ENCODE peak calls at places on chromosomes 11 and 22, in eight cellular contexts. D is OCI-LY7, V is HCT116, Z is MM.1S, C is Karpas-422, P is GM23248, W is PC-3, G is SK-N-SH. B is an unnamed sample. For H3K9me2, the result is how much of the 10 kb centered on the place peaks cover.

GRCh38 chr11:96969251-96969650 is 579.4 kb downstream of the JRKL start:
- DNase-seq in D (no peak), W (no peak), V (no peak), P (no peak), C (no peak), G (no peak), Z (no peak), B (no peak)

GRCh38 chr11:83408946-83409345 is 122.8 kb upstream of the CCDC90B start:
- DNase-seq in G (no peak), V (no peak), Z (no peak), D (no peak), P (no peak), W (no peak), C (no peak), B (no peak)

GRCh38 chr11:10263929-10264328 is 30.1 kb downstream of the SBF2 start:
- DNase-seq in P (peak), C (no peak), V (no peak), W (peak), G (no peak), D (no peak), Z (no peak), B (no peak)

GRCh38 chr22:19941365-19942070 is at the start of the genes COMT and TXNRD2:
- DNase-seq in C (peak), P (peak), W (peak), Z (peak), G (peak), D (peak), V (no peak), B (peak)

GRCh38 chr11:130549393-130549999 is 101.1 kb downstream of the ADAMTS15 start:
- DNase-seq in D (no peak), V (no peak), P (no peak), Z (no peak), C (no peak), G (no peak), W (no peak), B (peak)

GRCh38 chr11:61586792-61587430 is 6.0 kb upstream of the SYT7 start:
- DNase-seq in C (no peak), D (no peak), V (no peak), G (no peak), P (no peak), Z (no peak), W (peak), B (peak)

GRCh38 chr11:28566643-28567042 is 458.5 kb downstream of the METTL15 start:
- DNase-seq in Z (no peak), C (no peak), D (no peak), V (peak), P (peak), W (no peak), G (peak), B (peak)

GRCh38 chr22:17769013-17769715 is 5.1 kb downstream of the BID start:
- DNase-seq in G (no peak), W (no peak), C (no peak), V (no peak), D (no peak), Z (no peak), P (no peak), B (no peak)

GRCh38 chr22:45731798-45732495 is 60.3 kb downstream of the ATXN10 start:
- DNase-seq in G (no peak), Z (no peak), D (peak), V (no peak), W (peak), P (peak), C (peak), B (peak)

DNA sequence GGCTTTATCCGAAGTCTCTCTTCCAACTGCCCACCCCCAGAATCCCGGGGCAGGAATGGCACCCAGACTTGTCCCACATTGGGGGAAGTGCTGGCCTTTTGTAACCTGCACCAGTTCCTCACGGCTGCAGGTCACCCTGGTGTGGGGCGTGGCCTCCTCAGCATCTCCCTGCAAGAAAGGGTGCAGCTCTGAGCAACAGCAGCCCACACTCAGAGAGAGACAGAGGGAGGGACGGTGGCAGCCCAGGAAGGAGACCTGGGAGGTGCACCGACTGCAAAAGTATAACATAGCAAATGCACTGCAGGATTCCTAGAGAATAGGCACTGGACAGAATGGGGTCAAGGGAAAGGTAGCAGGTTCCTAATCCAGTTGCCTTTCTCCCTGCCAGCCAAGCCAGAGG is 18.1 kb upstream of the IGSF9B start:
- DNase-seq in G (no peak), D (no peak), P (no peak), C (no peak), Z (no peak), W (no peak), V (no peak), B (no peak)
- H3K9me2 ChIP-seq in G (under half), D (under half), P (under half), C (under half), Z (under half), W (under half), V (under half), B (under half)

DNA sequence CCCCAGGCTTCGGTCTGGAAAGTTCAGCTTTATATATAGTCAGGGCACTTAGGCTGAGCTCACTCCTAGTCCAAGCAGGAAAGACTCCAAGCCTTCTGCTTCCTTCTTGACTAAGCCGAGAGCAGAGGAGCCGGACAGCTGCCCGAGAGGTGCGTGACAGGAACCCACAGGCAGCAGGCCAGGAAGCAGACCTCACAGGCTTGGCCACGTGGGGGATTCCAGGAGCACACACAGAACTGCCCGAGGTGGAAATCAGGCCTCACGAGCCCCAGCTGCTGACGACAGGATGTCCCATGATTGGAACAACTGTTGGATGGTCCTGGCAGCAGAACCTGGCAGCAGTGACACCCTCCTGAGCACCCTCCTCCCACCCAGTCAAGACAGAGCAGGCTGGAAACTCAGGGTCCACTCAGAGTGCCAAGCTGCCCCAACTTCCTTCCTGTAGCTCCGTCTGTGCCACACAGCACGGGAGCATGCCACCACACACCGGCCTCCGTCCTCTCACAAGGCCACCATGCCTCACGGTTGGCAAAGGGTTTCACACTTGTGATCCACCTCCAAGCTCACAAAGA is 5.4 kb downstream of the PLA2G6 start:
- DNase-seq in Z (no peak), P (peak), G (no peak), W (no peak), C (no peak), D (no peak), V (no peak), B (no peak)
- H3K9me2 ChIP-seq in Z (under half), P (under half), G (under half), W (under half), C (under half), D (under half), V (under half), B (under half)

GRCh38 chr22:21741790-21742189 is 6.2 kb upstream of the YPEL1 start:
- DNase-seq in W (no peak), D (no peak), V (no peak), P (no peak), C (no peak), Z (no peak), G (no peak), B (no peak)
- H3K9me2 ChIP-seq in W (under half), D (under half), V (under half), P (under half), C (under half), Z (under half), G (under half), B (under half)

DNA sequence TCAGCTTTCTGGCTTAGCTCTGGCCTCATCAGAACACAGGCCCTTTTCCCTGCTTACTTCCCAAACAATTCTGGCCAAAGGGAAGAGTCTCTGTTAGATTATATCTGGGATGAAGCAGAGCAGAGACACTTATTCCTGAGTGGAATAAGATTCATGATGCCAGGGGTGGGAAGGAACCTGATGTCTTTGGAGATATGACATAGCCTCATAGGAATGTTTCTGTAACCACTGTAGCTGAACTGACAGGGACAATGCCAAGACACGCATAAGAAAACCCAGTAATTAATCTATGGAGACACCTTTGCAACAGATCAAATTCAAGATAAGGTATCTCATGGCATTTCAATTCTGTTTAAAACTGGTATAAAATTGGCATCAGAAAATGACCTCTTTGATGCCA is 177.1 kb upstream of the RAG2 start:
- DNase-seq in C (no peak), Z (no peak), P (peak), V (no peak), D (no peak), W (peak), G (no peak), B (no peak)
- H3K9me2 ChIP-seq in C (under half), Z (under half), P (under half), V (under half), D (under half), W (under half), G (under half), B (under half)

DNA sequence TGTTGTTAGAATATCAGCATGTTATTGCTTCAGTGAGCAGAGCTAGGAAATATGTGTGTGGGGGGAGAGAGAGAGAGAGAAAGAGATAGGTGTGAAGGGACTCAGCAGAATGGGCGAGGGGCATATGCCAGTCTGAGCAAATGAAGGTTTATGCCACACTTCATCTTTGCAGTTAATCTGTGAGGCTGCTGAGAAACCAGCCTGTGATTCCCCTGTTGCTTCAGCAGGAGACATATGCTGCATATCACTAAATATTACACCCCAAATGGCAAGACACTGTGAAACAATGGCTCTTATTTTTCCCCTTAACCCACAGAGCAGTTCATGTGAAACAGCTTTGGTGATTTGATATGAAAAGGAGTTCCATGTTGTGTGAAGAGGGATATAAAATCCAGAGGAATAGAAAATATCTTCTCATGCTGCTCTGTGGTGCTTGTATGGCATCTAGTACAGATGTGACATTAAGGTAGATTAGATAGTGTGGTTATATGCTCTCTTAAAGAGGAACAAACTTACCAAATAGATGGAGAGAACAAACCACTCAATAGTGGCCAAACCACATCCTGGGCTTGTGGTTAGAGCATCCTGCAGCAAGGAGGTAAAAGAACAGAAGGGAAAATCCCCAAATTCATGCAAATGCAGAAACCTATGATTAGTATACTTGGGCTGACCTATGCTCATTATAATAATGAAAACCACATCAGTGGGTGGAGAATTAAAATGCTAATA is 864.2 kb downstream of the FAM181B start:
- DNase-seq in Z (peak), W (no peak), C (no peak), V (no peak), P (no peak), G (no peak), D (peak), B (no peak)
- H3K9me2 ChIP-seq in Z (under half), W (under half), C (under half), V (under half), P (under half), G (under half), D (under half), B (under half)

GRCh38 chr11:14892577-14892976 is 546 bp upstream of the CYP2R1 start:
- DNase-seq in V (no peak), W (no peak), P (no peak), Z (no peak), D (no peak), G (no peak), C (no peak), B (no peak)
- H3K9me2 ChIP-seq in V (under half), W (under half), P (under half), Z (under half), D (under half), G (under half), C (under half), B (under half)